ENCODE peak calls at places on chromosomes 6 and 20, in eight cellular contexts. One of them, this sample, is unnamed. For H3K4me1 and H3K9me3, the result is how much of the 10 kb centered on the place peaks cover.

GRCh38 chr6:40881501-40881900 is 157.5 kb downstream of the UNC5CL start:
- DNase-seq in cardiac muscle cell: no peak
- DNase-seq in CD8-positive, alpha-beta memory T cell: no peak
- DNase-seq in PC-3: no peak
- DNase-seq in tibial nerve: no peak
- DNase-seq in IMR-90: no peak
- DNase-seq in testis: no peak
- DNase-seq in right lobe of liver: no peak
- DNase-seq in this sample: no peak

GRCh38 chr20:39706089-39706721 is 744.1 kb downstream of the DHX35 start:
- DNase-seq in cardiac muscle cell: no peak
- DNase-seq in CD8-positive, alpha-beta memory T cell: no peak
- DNase-seq in PC-3: no peak
- DNase-seq in tibial nerve: peak
- DNase-seq in IMR-90: no peak
- DNase-seq in testis: peak
- DNase-seq in right lobe of liver: no peak
- DNase-seq in this sample: no peak

GRCh38 chr6:23535071-23535470 is 590.9 kb upstream of the NRSN1 start:
- DNase-seq in cardiac muscle cell: no peak
- DNase-seq in CD8-positive, alpha-beta memory T cell: no peak
- DNase-seq in PC-3: no peak
- DNase-seq in tibial nerve: no peak
- DNase-seq in IMR-90: no peak
- DNase-seq in testis: no peak
- DNase-seq in right lobe of liver: no peak
- DNase-seq in this sample: no peak

GRCh38 chr6:141521440-141521839 is 611.3 kb upstream of the GJE1 start:
- DNase-seq in cardiac muscle cell: no peak
- DNase-seq in CD8-positive, alpha-beta memory T cell: no peak
- DNase-seq in PC-3: peak
- DNase-seq in tibial nerve: no peak
- DNase-seq in IMR-90: peak
- DNase-seq in testis: no peak
- DNase-seq in right lobe of liver: no peak
- DNase-seq in this sample: no peak

GRCh38 chr20:9617940-9618339 is 103.5 kb downstream of the LAMP5 start:
- DNase-seq in cardiac muscle cell: peak
- DNase-seq in CD8-positive, alpha-beta memory T cell: no peak
- DNase-seq in PC-3: peak
- DNase-seq in tibial nerve: no peak
- DNase-seq in IMR-90: peak
- DNase-seq in testis: peak
- DNase-seq in right lobe of liver: no peak
- DNase-seq in this sample: no peak

GRCh38 chr20:33431797-33432381 is 11.7 kb downstream of the SNTA1 start:
- DNase-seq in cardiac muscle cell: no peak
- DNase-seq in CD8-positive, alpha-beta memory T cell: no peak
- DNase-seq in PC-3: no peak
- DNase-seq in tibial nerve: no peak
- DNase-seq in IMR-90: no peak
- DNase-seq in testis: peak
- DNase-seq in right lobe of liver: no peak
- DNase-seq in this sample: no peak

GRCh38 chr6:139967497-139967896 is 593.0 kb upstream of the CITED2 start:
- DNase-seq in cardiac muscle cell: no peak
- DNase-seq in CD8-positive, alpha-beta memory T cell: no peak
- DNase-seq in PC-3: no peak
- DNase-seq in tibial nerve: no peak
- DNase-seq in IMR-90: peak
- DNase-seq in testis: no peak
- DNase-seq in right lobe of liver: no peak
- DNase-seq in this sample: no peak

GRCh38 chr6:1311400-1312192 is at the start of gene FOXQ1:
- DNase-seq in cardiac muscle cell: peak
- DNase-seq in CD8-positive, alpha-beta memory T cell: no peak
- DNase-seq in PC-3: peak
- DNase-seq in tibial nerve: no peak
- DNase-seq in IMR-90: peak
- DNase-seq in testis: peak
- DNase-seq in right lobe of liver: peak
- DNase-seq in this sample: peak

GRCh38 chr20:23127506-23128279 is 41.6 kb upstream of the CD93 start:
- DNase-seq in cardiac muscle cell: no peak
- DNase-seq in CD8-positive, alpha-beta memory T cell: no peak
- DNase-seq in PC-3: no peak
- DNase-seq in tibial nerve: no peak
- DNase-seq in IMR-90: no peak
- DNase-seq in testis: no peak
- DNase-seq in right lobe of liver: peak
- DNase-seq in this sample: no peak

GRCh38 chr20:44662256-44662655 is 10.8 kb upstream of the ADA start:
- DNase-seq in cardiac muscle cell: no peak
- DNase-seq in CD8-positive, alpha-beta memory T cell: no peak
- DNase-seq in PC-3: no peak
- DNase-seq in tibial nerve: no peak
- DNase-seq in IMR-90: no peak
- DNase-seq in testis: no peak
- DNase-seq in right lobe of liver: no peak
- DNase-seq in this sample: no peak

GRCh38 chr6:26609463-26609862 is 12.7 kb downstream of the ABT1 start:
- DNase-seq in cardiac muscle cell: no peak
- DNase-seq in CD8-positive, alpha-beta memory T cell: no peak
- DNase-seq in PC-3: no peak
- DNase-seq in tibial nerve: no peak
- DNase-seq in IMR-90: no peak
- DNase-seq in testis: no peak
- DNase-seq in right lobe of liver: no peak
- DNase-seq in this sample: no peak

GRCh38 chr6:27662770-27663169 is 189.9 kb upstream of the ZNF184 start:
- DNase-seq in cardiac muscle cell: no peak
- DNase-seq in CD8-positive, alpha-beta memory T cell: no peak
- DNase-seq in PC-3: no peak
- DNase-seq in tibial nerve: no peak
- DNase-seq in IMR-90: no peak
- DNase-seq in testis: no peak
- DNase-seq in right lobe of liver: no peak
- DNase-seq in this sample: no peak

GRCh38 chr6:17031961-17032360 is 69.9 kb upstream of the STMND1 start:
- DNase-seq in cardiac muscle cell: no peak
- DNase-seq in CD8-positive, alpha-beta memory T cell: no peak
- DNase-seq in PC-3: no peak
- DNase-seq in tibial nerve: no peak
- DNase-seq in IMR-90: no peak
- DNase-seq in testis: no peak
- DNase-seq in right lobe of liver: no peak
- DNase-seq in this sample: no peak

GRCh38 chr20:24950836-24951525 is 1.9 kb downstream of the CST7 start:
- DNase-seq in cardiac muscle cell: no peak
- DNase-seq in CD8-positive, alpha-beta memory T cell: no peak
- DNase-seq in PC-3: no peak
- DNase-seq in tibial nerve: no peak
- DNase-seq in IMR-90: no peak
- DNase-seq in testis: no peak
- DNase-seq in right lobe of liver: no peak
- DNase-seq in this sample: no peak

GRCh38 chr6:127959869-127960268 is 59.0 kb upstream of the THEMIS start:
- DNase-seq in cardiac muscle cell: no peak
- DNase-seq in CD8-positive, alpha-beta memory T cell: no peak
- DNase-seq in PC-3: no peak
- DNase-seq in tibial nerve: no peak
- DNase-seq in IMR-90: no peak
- DNase-seq in testis: no peak
- DNase-seq in right lobe of liver: no peak
- DNase-seq in this sample: no peak

GRCh38 chr6:1986454-1987243 is 258.8 kb downstream of the GMDS start:
- DNase-seq in cardiac muscle cell: peak
- DNase-seq in CD8-positive, alpha-beta memory T cell: no peak
- DNase-seq in PC-3: no peak
- DNase-seq in tibial nerve: no peak
- DNase-seq in IMR-90: peak
- DNase-seq in testis: no peak
- DNase-seq in right lobe of liver: no peak
- DNase-seq in this sample: no peak

GRCh38 chr6:140773276-140773675 is 1359.4 kb upstream of the GJE1 start:
- DNase-seq in cardiac muscle cell: no peak
- DNase-seq in CD8-positive, alpha-beta memory T cell: no peak
- DNase-seq in PC-3: peak
- DNase-seq in tibial nerve: no peak
- DNase-seq in IMR-90: no peak
- DNase-seq in testis: no peak
- DNase-seq in right lobe of liver: no peak
- DNase-seq in this sample: no peak

GRCh38 chr6:5280926-5281325 is 19.6 kb downstream of the FARS2 start:
- DNase-seq in cardiac muscle cell: no peak
- DNase-seq in CD8-positive, alpha-beta memory T cell: no peak
- DNase-seq in PC-3: no peak
- DNase-seq in tibial nerve: no peak
- DNase-seq in IMR-90: no peak
- DNase-seq in testis: no peak
- DNase-seq in right lobe of liver: no peak
- DNase-seq in this sample: no peak
- H3K4me1 ChIP-seq in cardiac muscle cell: under half
- H3K4me1 ChIP-seq in CD8-positive, alpha-beta memory T cell: under half
- H3K4me1 ChIP-seq in PC-3: under half
- H3K4me1 ChIP-seq in tibial nerve: under half
- H3K4me1 ChIP-seq in IMR-90: under half
- H3K4me1 ChIP-seq in testis: under half
- H3K4me1 ChIP-seq in right lobe of liver: under half
- H3K4me1 ChIP-seq in this sample: under half

GRCh38 chr6:22126910-22127309 is 169.9 kb downstream of the PRL start:
- DNase-seq in cardiac muscle cell: no peak
- DNase-seq in CD8-positive, alpha-beta memory T cell: no peak
- DNase-seq in PC-3: no peak
- DNase-seq in tibial nerve: no peak
- DNase-seq in IMR-90: no peak
- DNase-seq in testis: no peak
- DNase-seq in right lobe of liver: no peak
- DNase-seq in this sample: no peak

GRCh38 chr6:22129751-22130150 is 167.1 kb downstream of the PRL start:
- DNase-seq in cardiac muscle cell: no peak
- DNase-seq in CD8-positive, alpha-beta memory T cell: no peak
- DNase-seq in PC-3: no peak
- DNase-seq in tibial nerve: no peak
- DNase-seq in IMR-90: no peak
- DNase-seq in testis: no peak
- DNase-seq in right lobe of liver: no peak
- DNase-seq in this sample: no peak

DNA sequence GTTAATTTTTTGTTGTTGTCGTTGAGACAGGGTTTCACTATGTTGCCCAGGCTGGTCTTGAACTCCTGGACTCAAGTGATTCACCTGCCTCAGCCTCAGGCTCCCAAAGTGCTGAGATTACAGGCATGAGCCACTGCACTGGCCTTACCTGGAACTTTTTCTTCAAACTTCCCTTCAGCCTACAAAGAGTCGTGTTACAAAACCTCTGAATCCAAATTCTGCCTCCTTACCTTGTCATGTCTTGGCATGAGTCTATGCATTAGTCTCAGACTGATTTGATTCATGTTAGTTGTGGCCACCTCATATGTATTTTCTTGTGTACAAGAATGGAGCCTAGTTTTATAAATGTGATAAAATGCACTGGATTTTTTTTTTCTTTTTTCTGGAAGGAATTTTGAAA is 172.1 kb downstream of the PRL start:
- DNase-seq in cardiac muscle cell: no peak
- DNase-seq in CD8-positive, alpha-beta memory T cell: no peak
- DNase-seq in PC-3: peak
- DNase-seq in tibial nerve: no peak
- DNase-seq in IMR-90: no peak
- DNase-seq in testis: no peak
- DNase-seq in right lobe of liver: no peak
- DNase-seq in this sample: no peak
- H3K9me3 ChIP-seq in cardiac muscle cell: under half
- H3K9me3 ChIP-seq in CD8-positive, alpha-beta memory T cell: under half
- H3K9me3 ChIP-seq in PC-3: under half
- H3K9me3 ChIP-seq in tibial nerve: under half
- H3K9me3 ChIP-seq in IMR-90: under half
- H3K9me3 ChIP-seq in testis: under half
- H3K9me3 ChIP-seq in right lobe of liver: under half
- H3K9me3 ChIP-seq in this sample: under half

GRCh38 chr6:90233994-90234393 is 62.6 kb downstream of the BACH2 start:
- DNase-seq in cardiac muscle cell: no peak
- DNase-seq in CD8-positive, alpha-beta memory T cell: peak
- DNase-seq in PC-3: no peak
- DNase-seq in tibial nerve: no peak
- DNase-seq in IMR-90: no peak
- DNase-seq in testis: no peak
- DNase-seq in right lobe of liver: no peak
- DNase-seq in this sample: no peak

GRCh38 chr6:90237350-90237990 is 59.2 kb downstream of the BACH2 start:
- DNase-seq in cardiac muscle cell: no peak
- DNase-seq in CD8-positive, alpha-beta memory T cell: no peak
- DNase-seq in PC-3: peak
- DNase-seq in tibial nerve: no peak
- DNase-seq in IMR-90: no peak
- DNase-seq in testis: no peak
- DNase-seq in right lobe of liver: no peak
- DNase-seq in this sample: no peak

GRCh38 chr6:90241229-90241873 is 55.3 kb downstream of the BACH2 start:
- DNase-seq in cardiac muscle cell: no peak
- DNase-seq in CD8-positive, alpha-beta memory T cell: no peak
- DNase-seq in PC-3: no peak
- DNase-seq in tibial nerve: no peak
- DNase-seq in IMR-90: no peak
- DNase-seq in testis: no peak
- DNase-seq in right lobe of liver: no peak
- DNase-seq in this sample: no peak

GRCh38 chr6:90238663-90239542 is 57.7 kb downstream of the BACH2 start:
- DNase-seq in cardiac muscle cell: no peak
- DNase-seq in CD8-positive, alpha-beta memory T cell: no peak
- DNase-seq in PC-3: no peak
- DNase-seq in tibial nerve: no peak
- DNase-seq in IMR-90: no peak
- DNase-seq in testis: no peak
- DNase-seq in right lobe of liver: no peak
- DNase-seq in this sample: no peak
- H3K4me3 ChIP-seq in cardiac muscle cell: no peak
- H3K4me3 ChIP-seq in CD8-positive, alpha-beta memory T cell: no peak
- H3K4me3 ChIP-seq in PC-3: no peak
- H3K4me3 ChIP-seq in tibial nerve: no peak
- H3K4me3 ChIP-seq in IMR-90: no peak
- H3K4me3 ChIP-seq in testis: no peak
- H3K4me3 ChIP-seq in right lobe of liver: no peak
- H3K4me3 ChIP-seq in this sample: no peak

GRCh38 chr20:15676815-15677214 is 896.4 kb downstream of the KIF16B start:
- DNase-seq in cardiac muscle cell: no peak
- DNase-seq in CD8-positive, alpha-beta memory T cell: no peak
- DNase-seq in PC-3: no peak
- DNase-seq in tibial nerve: no peak
- DNase-seq in IMR-90: no peak
- DNase-seq in testis: no peak
- DNase-seq in right lobe of liver: no peak
- DNase-seq in this sample: no peak

DNA sequence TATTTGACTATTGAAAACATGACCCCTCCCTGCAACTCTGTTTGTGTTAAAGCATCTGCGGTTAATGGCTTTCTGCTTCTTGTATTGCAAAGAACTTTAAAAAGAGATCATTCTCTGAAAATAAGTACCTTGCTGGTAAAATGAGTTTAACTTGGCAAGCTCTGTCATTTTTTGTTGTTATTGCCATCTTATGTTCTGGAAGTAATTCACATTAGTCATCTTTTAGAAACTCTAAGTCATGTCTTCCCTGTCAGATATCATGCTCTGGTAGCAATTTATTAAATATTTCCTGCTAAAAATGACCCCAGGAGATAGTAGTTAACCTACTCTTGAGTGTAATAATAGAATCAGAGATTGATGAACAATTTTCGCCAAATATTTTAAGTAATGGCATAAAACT is 890.6 kb downstream of the KIF16B start:
- DNase-seq in cardiac muscle cell: no peak
- DNase-seq in CD8-positive, alpha-beta memory T cell: no peak
- DNase-seq in PC-3: peak
- DNase-seq in tibial nerve: no peak
- DNase-seq in IMR-90: no peak
- DNase-seq in testis: no peak
- DNase-seq in right lobe of liver: no peak
- DNase-seq in this sample: no peak
- H3K4me1 ChIP-seq in cardiac muscle cell: under half
- H3K4me1 ChIP-seq in CD8-positive, alpha-beta memory T cell: under half
- H3K4me1 ChIP-seq in PC-3: under half
- H3K4me1 ChIP-seq in tibial nerve: under half
- H3K4me1 ChIP-seq in IMR-90: under half
- H3K4me1 ChIP-seq in testis: under half
- H3K4me1 ChIP-seq in right lobe of liver: under half
- H3K4me1 ChIP-seq in this sample: under half